ENCODE peak calls at places on chromosomes 6 and 20, in eight cellular contexts. P is body of pancreas, B is gastrocnemius medialis, G is sigmoid colon, S is suprapubic skin, M is transverse colon, E is ovary, D is heart left ventricle. O is an unnamed sample. For H3K9me3, the result is how much of the 10 kb centered on the place peaks cover.

GRCh38 chr6:43495409-43495941 is 14.7 kb downstream of the LRRC73 start:
- DNase-seq in P (no peak), B (no peak), G (no peak), S (no peak), M (peak), E (no peak), D (no peak), O (no peak)

GRCh38 chr6:34560366-34561226 is 4.5 kb upstream of the SPDEF start:
- DNase-seq in P (no peak), B (no peak), G (no peak), S (no peak), M (no peak), E (no peak), D (peak), O (no peak)

GRCh38 chr6:38307730-38308129 is 332.0 kb downstream of the BTBD9 start:
- DNase-seq in P (no peak), B (no peak), G (no peak), S (no peak), M (no peak), E (no peak), D (no peak), O (no peak)

GRCh38 chr6:12415980-12416598 is 125.9 kb downstream of the EDN1 start:
- DNase-seq in P (no peak), B (no peak), G (no peak), S (no peak), M (no peak), E (no peak), D (no peak), O (no peak)

GRCh38 chr6:131135244-131136020 is at the start of gene AKAP7:
- DNase-seq in P (peak), B (peak), G (peak), S (peak), M (peak), E (peak), D (peak), O (no peak)

GRCh38 chr6:79672631-79673065 is 41.5 kb downstream of the SH3BGRL2 start:
- DNase-seq in P (no peak), B (no peak), G (no peak), S (no peak), M (no peak), E (no peak), D (no peak), O (no peak)

GRCh38 chr6:98828210-98828798 is 6.1 kb upstream of the POU3F2 start:
- DNase-seq in P (no peak), B (no peak), G (no peak), S (no peak), M (no peak), E (no peak), D (no peak), O (no peak)

GRCh38 chr20:62258499-62259293 is 20.4 kb downstream of the OSBPL2 start:
- DNase-seq in P (no peak), B (peak), G (peak), S (no peak), M (no peak), E (peak), D (peak), O (no peak)

GRCh38 chr6:31945507-31946369 is at the start of gene CFB:
- DNase-seq in P (peak), B (peak), G (peak), S (peak), M (peak), E (peak), D (peak), O (peak)

GRCh38 chr20:5191829-5192569 is 65.2 kb downstream of the CDS2 start:
- DNase-seq in P (peak), B (peak), G (no peak), S (no peak), M (peak), E (peak), D (no peak), O (no peak)

GRCh38 chr6:85751374-85752055 is 108.8 kb upstream of the SYNCRIP start:
- DNase-seq in P (no peak), B (no peak), G (no peak), S (no peak), M (peak), E (no peak), D (no peak), O (no peak)

GRCh38 chr6:52929321-52930164 is 20.0 kb upstream of the GSTA3 start:
- DNase-seq in P (peak), B (no peak), G (no peak), S (no peak), M (no peak), E (no peak), D (no peak), O (peak)

GRCh38 chr6:1726341-1726763 is 116.6 kb downstream of the FOXC1 start:
- DNase-seq in P (no peak), B (no peak), G (no peak), S (no peak), M (no peak), E (no peak), D (no peak), O (no peak)

GRCh38 chr6:48099713-48100675 is 11.0 kb downstream of the PTCHD4 start:
- DNase-seq in P (no peak), B (no peak), G (no peak), S (no peak), M (no peak), E (no peak), D (no peak), O (no peak)

GRCh38 chr6:111837641-111838500 is 35.4 kb downstream of the FYN start:
- DNase-seq in P (no peak), B (no peak), G (no peak), S (no peak), M (no peak), E (no peak), D (no peak), O (no peak)

GRCh38 chr6:111834356-111834755 is 38.9 kb downstream of the FYN start:
- DNase-seq in P (no peak), B (no peak), G (no peak), S (no peak), M (no peak), E (no peak), D (no peak), O (no peak)

GRCh38 chr6:111838749-111839484 is 34.3 kb downstream of the FYN start:
- DNase-seq in P (no peak), B (no peak), G (no peak), S (no peak), M (no peak), E (no peak), D (no peak), O (no peak)

GRCh38 chr6:111835807-111836206 is 37.4 kb downstream of the FYN start:
- DNase-seq in P (no peak), B (no peak), G (no peak), S (no peak), M (no peak), E (no peak), D (no peak), O (no peak)

GRCh38 chr6:111837007-111837406 is 36.2 kb downstream of the FYN start:
- DNase-seq in P (no peak), B (no peak), G (no peak), S (no peak), M (no peak), E (no peak), D (no peak), O (no peak)
- H3K27ac ChIP-seq in P (no peak), B (no peak), G (no peak), S (no peak), M (no peak), E (no peak), D (no peak), O (no peak)

GRCh38 chr6:167987396-167987795 is 10.1 kb upstream of the KIF25 start:
- DNase-seq in P (no peak), B (no peak), G (no peak), S (no peak), M (no peak), E (no peak), D (no peak), O (peak)

GRCh38 chr6:167988945-167989841 is 8.3 kb upstream of the KIF25 start:
- DNase-seq in P (no peak), B (no peak), G (no peak), S (no peak), M (no peak), E (no peak), D (no peak), O (peak)

GRCh38 chr6:167987811-167988495 is 9.5 kb upstream of the KIF25 start:
- DNase-seq in P (no peak), B (no peak), G (no peak), S (no peak), M (no peak), E (no peak), D (no peak), O (peak)

GRCh38 chr6:167993169-167993568 is 4.3 kb upstream of the KIF25 start:
- DNase-seq in P (no peak), B (no peak), G (no peak), S (no peak), M (no peak), E (no peak), D (peak), O (peak)

GRCh38 chr6:167990016-167990945 is 7.2 kb upstream of the KIF25 start:
- DNase-seq in P (no peak), B (no peak), G (no peak), S (no peak), M (no peak), E (no peak), D (no peak), O (peak)
- H3K9me3 ChIP-seq in P (under half), B (under half), G (under half), S (under half), M (under half), E (under half), D (under half), O (under half)

GRCh38 chr6:56745081-56745480 is 102.4 kb upstream of the DST start:
- DNase-seq in P (no peak), B (no peak), G (no peak), S (no peak), M (no peak), E (no peak), D (no peak), O (no peak)

GRCh38 chr6:56744528-56744927 is 101.8 kb upstream of the DST start:
- DNase-seq in P (no peak), B (no peak), G (no peak), S (no peak), M (no peak), E (no peak), D (no peak), O (no peak)

GRCh38 chr6:56741472-56741871 is 98.8 kb upstream of the DST start:
- DNase-seq in P (no peak), B (no peak), G (no peak), S (no peak), M (no peak), E (no peak), D (no peak), O (no peak)

GRCh38 chr6:56739836-56740815 is 97.4 kb upstream of the DST start:
- DNase-seq in P (no peak), B (no peak), G (no peak), S (no peak), M (no peak), E (no peak), D (no peak), O (no peak)

DNA sequence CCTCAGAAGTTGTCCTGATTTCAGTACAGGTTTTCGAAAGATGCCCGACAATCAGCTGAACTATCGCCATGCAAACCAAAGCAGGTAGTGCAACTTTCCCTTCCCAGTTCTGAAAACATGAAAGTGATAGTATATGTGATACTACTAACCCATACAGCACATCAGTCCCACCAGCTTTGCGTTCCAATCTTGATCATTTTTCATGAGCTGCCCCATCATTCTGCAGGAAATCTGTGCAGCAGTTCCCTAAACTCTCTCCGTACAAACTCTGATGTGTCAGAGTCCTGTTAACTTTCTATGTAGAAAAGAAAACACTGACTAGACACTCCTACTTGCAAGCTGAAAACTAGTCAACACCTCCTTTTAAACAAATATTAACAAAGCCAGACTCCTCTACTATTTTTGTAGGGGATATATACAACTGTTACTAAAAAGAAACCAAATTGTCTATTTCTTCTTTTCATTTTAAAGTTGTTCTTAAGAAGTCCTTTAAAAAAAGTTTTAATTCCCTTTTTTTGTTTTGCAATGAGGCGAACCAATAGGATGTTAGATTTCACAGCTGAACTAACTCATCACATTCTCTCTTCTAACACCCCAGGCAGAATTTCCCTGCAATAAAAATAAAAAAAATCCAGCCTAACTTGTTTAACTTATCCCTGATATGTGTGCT is 99.6 kb upstream of the DST start:
- DNase-seq in P (no peak), B (no peak), G (no peak), S (no peak), M (no peak), E (no peak), D (no peak), O (no peak)
- TF ChIP-seq POLR2A in P (no peak), B (no peak), G (no peak), S (no peak), M (no peak), E (no peak), D (no peak), O (no peak)

GRCh38 chr6:6712979-6713514 is 124.5 kb downstream of the LY86 start:
- DNase-seq in P (no peak), B (no peak), G (no peak), S (no peak), M (no peak), E (no peak), D (no peak), O (no peak)

GRCh38 chr6:6717008-6717763 is 128.7 kb downstream of the LY86 start:
- DNase-seq in P (no peak), B (no peak), G (no peak), S (no peak), M (no peak), E (no peak), D (no peak), O (no peak)

GRCh38 chr6:6714498-6715360 is 126.2 kb downstream of the LY86 start:
- DNase-seq in P (no peak), B (no peak), G (peak), S (no peak), M (no peak), E (no peak), D (no peak), O (no peak)

GRCh38 chr6:6713660-6714446 is 125.3 kb downstream of the LY86 start:
- DNase-seq in P (no peak), B (no peak), G (peak), S (no peak), M (no peak), E (peak), D (no peak), O (no peak)

GRCh38 chr6:6715465-6715864 is 126.9 kb downstream of the LY86 start:
- DNase-seq in P (no peak), B (no peak), G (no peak), S (no peak), M (no peak), E (no peak), D (no peak), O (no peak)
- H3K27ac ChIP-seq in P (no peak), B (no peak), G (no peak), S (no peak), M (no peak), E (no peak), D (no peak), O (no peak)

GRCh38 chr6:23301546-23301945 is 732.2 kb downstream of the HDGFL1 start:
- DNase-seq in P (no peak), B (no peak), G (no peak), S (no peak), M (no peak), E (no peak), D (no peak), O (no peak)
- H3K9me3 ChIP-seq in P (under half), B (under half), G (under half), S (under half), M (under half), E (under half), D (under half), O (under half)

GRCh38 chr20:35145141-35145564 is 2.0 kb downstream of the EDEM2 start:
- DNase-seq in P (no peak), B (no peak), G (no peak), S (no peak), M (no peak), E (no peak), D (no peak), O (no peak)

GRCh38 chr20:35151739-35152138 is 4.6 kb upstream of the EDEM2 start:
- DNase-seq in P (no peak), B (no peak), G (no peak), S (no peak), M (no peak), E (no peak), D (no peak), O (no peak)

GRCh38 chr20:35144694-35145093 is 2.4 kb downstream of the EDEM2 start:
- DNase-seq in P (no peak), B (no peak), G (no peak), S (no peak), M (no peak), E (no peak), D (no peak), O (no peak)

GRCh38 chr20:35146299-35146921 is 726 bp downstream of the EDEM2 start:
- DNase-seq in P (peak), B (peak), G (no peak), S (no peak), M (no peak), E (peak), D (no peak), O (no peak)

DNA sequence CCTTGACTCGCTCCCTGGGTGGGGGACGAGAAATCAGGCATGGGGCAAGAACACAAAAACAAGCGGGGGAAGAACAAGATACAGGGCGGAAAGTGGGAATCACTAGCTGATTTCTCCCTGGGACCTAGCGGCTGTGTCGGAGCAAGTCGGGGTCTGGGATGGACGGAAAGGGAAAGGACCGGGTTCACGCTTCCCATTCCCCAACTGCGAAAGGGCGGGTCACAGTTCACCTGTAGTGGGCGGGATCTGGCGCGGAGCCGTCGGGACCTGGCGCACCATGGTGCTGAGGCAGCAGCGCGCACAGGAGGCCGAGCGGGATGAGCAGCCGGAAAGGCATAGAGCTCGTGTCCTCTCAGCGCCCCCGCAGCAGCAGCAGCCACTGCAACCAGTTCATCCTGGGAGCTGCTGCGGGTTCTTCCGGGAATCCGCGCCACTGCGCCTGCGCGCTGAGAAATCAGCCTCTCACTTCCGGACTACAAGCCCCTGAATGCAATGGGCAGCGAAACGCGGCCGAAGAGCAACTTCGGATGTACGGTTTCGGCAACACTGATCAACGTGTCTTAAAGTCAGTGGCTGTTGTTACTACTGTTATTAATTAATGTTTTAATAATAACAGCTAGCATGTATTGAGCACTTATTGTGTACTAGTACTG is at the start of gene EDEM2:
- DNase-seq in P (peak), B (peak), G (peak), S (peak), M (peak), E (peak), D (peak), O (peak)
- TF ChIP-seq POLR2A in P (peak), B (peak), G (peak), S (peak), M (peak), E (peak), D (peak), O (no peak)

GRCh38 chr20:407953-408842 is at the start of gene RBCK1:
- DNase-seq in P (peak), B (peak), G (peak), S (peak), M (peak), E (peak), D (peak), O (peak)
- H3K27ac ChIP-seq in P (peak), B (peak), G (peak), S (peak), M (peak), E (peak), D (peak), O (peak)

GRCh38 chr20:56091635-56092180 is 86.4 kb upstream of the CBLN4 start:
- DNase-seq in P (no peak), B (no peak), G (no peak), S (no peak), M (no peak), E (no peak), D (no peak), O (no peak)

GRCh38 chr20:56088381-56088780 is 83.1 kb upstream of the CBLN4 start:
- DNase-seq in P (no peak), B (no peak), G (no peak), S (no peak), M (no peak), E (no peak), D (no peak), O (no peak)

DNA sequence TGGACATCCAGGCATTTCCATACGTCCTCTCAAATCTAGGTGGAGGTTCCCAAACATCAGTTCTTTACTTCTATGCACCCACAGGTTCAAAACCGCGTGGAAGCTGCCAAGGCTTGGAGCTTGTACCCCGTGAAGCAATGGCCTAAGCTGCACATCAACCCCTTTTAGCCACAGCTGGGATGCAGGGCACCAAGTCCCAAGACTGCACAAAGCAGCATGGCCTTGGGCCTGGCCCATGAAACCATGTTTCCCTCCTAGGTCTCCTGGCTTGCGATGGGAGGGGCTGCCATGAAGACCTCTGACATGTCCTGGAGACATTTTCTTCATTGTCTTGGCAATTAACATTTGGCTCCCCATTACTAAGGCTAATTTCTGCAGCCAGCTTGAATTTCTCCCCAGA is 88.9 kb upstream of the CBLN4 start:
- DNase-seq in P (no peak), B (no peak), G (no peak), S (no peak), M (no peak), E (no peak), D (no peak), O (no peak)
- H3K9me3 ChIP-seq in P (under half), B (under half), G (under half), S (under half), M (under half), E (under half), D (under half), O (under half)

O was measured in esophagus muscularis mucosa.